ENCODE peak calls at places on chromosomes 16 and 17, in six cellular contexts. One of them, this sample, is unnamed.

GRCh38 chr16:65624246-65624645 is 502.4 kb upstream of the CDH11 start:
- DNase-seq in progenitor cell of endocrine pancreas: no peak
- DNase-seq in NCI-H345: no peak
- DNase-seq in AG10803: no peak
- DNase-seq in prostate gland: no peak
- DNase-seq in LHCN-M2: no peak
- DNase-seq in this sample: no peak

GRCh38 chr17:60539807-60540206 is 13.8 kb upstream of the APPBP2 start:
- DNase-seq in LHCN-M2: no peak
- DNase-seq in progenitor cell of endocrine pancreas: no peak
- DNase-seq in AG10803: no peak
- DNase-seq in NCI-H345: no peak
- DNase-seq in prostate gland: no peak
- DNase-seq in this sample: no peak

GRCh38 chr17:58007781-58008706 is 998 bp upstream of the SRSF1 start:
- DNase-seq in NCI-H345: no peak
- DNase-seq in prostate gland: no peak
- DNase-seq in AG10803: no peak
- DNase-seq in LHCN-M2: no peak
- DNase-seq in progenitor cell of endocrine pancreas: no peak
- DNase-seq in this sample: no peak

GRCh38 chr17:80475949-80476876 is at the start of gene NPTX1:
- DNase-seq in progenitor cell of endocrine pancreas: no peak
- DNase-seq in NCI-H345: peak
- DNase-seq in LHCN-M2: no peak
- DNase-seq in prostate gland: no peak
- DNase-seq in AG10803: no peak
- DNase-seq in this sample: no peak

GRCh38 chr16:2520784-2521577 is 810 bp downstream of the AMDHD2 start:
- DNase-seq in progenitor cell of endocrine pancreas: no peak
- DNase-seq in prostate gland: no peak
- DNase-seq in LHCN-M2: no peak
- DNase-seq in AG10803: no peak
- DNase-seq in NCI-H345: no peak
- DNase-seq in this sample: no peak

GRCh38 chr17:2947996-2948550 is 115.3 kb downstream of the OR1D5 start:
- DNase-seq in LHCN-M2: no peak
- DNase-seq in progenitor cell of endocrine pancreas: no peak
- DNase-seq in prostate gland: no peak
- DNase-seq in AG10803: no peak
- DNase-seq in NCI-H345: no peak
- DNase-seq in this sample: no peak

GRCh38 chr17:41579484-41580243 is 7.0 kb downstream of the KRT14 start:
- DNase-seq in prostate gland: peak
- DNase-seq in progenitor cell of endocrine pancreas: peak
- DNase-seq in LHCN-M2: peak
- DNase-seq in AG10803: peak
- DNase-seq in NCI-H345: peak
- DNase-seq in this sample: peak

GRCh38 chr17:17666111-17666714 is 15.0 kb upstream of the RAI1 start:
- DNase-seq in prostate gland: no peak
- DNase-seq in NCI-H345: no peak
- DNase-seq in LHCN-M2: peak
- DNase-seq in progenitor cell of endocrine pancreas: no peak
- DNase-seq in AG10803: peak
- DNase-seq in this sample: no peak

GRCh38 chr17:32533296-32533695 is 46.5 kb downstream of the CDK5R1 start:
- DNase-seq in prostate gland: no peak
- DNase-seq in NCI-H345: no peak
- DNase-seq in LHCN-M2: no peak
- DNase-seq in AG10803: no peak
- DNase-seq in progenitor cell of endocrine pancreas: no peak
- DNase-seq in this sample: no peak